ENCODE peak calls at places on chromosomes 5 and 9, in nine cellular contexts. L is pancreas, G is fibroblast of lung, P is lung, F is IMR-90, S is PC-3, Z is GM10248, W is B cell, C is mesothelial cell of epicardium. I is an unnamed sample.
A peak's percentile ranks its signal among the peaks of the same experiment; 100 is the strongest.

GRCh38 chr5:142834504-142834903 is 64.3 kb downstream of the ARHGAP26 start:
- DNase-seq in G (no peak), F (no peak), Z (no peak), L (no peak), C (no peak), S (no peak), W (no peak), P (no peak), I (no peak)

GRCh38 chr5:16897284-16897704 is 38.8 kb downstream of the MYO10 start:
- DNase-seq in G (peak; percentile 79), C (no peak), Z (no peak), L (no peak), S (peak; percentile 97), W (no peak), P (no peak), F (peak; percentile 74), I (no peak)

GRCh38 chr5:119945696-119946095 is 316.3 kb downstream of the FAM170A start:
- DNase-seq in F (no peak), G (no peak), W (no peak), C (no peak), L (no peak), Z (no peak), S (no peak), P (no peak), I (no peak)

GRCh38 chr9:34134521-34134920 is 8.0 kb upstream of the DCAF12 start:
- DNase-seq in L (no peak), C (no peak), Z (no peak), P (no peak), G (no peak), W (no peak), S (no peak), F (no peak), I (no peak)

GRCh38 chr5:61534481-61535267 is 202.6 kb downstream of the ZSWIM6 start:
- DNase-seq in P (no peak), W (no peak), L (no peak), Z (peak; percentile 23), G (no peak), S (no peak), F (no peak), C (no peak), I (peak; percentile 34)

GRCh38 chr9:112061152-112061740 is 113.9 kb downstream of the SUSD1 start:
- DNase-seq in C (no peak), F (peak; percentile 99), S (peak; percentile 90), G (peak; percentile 99), L (no peak), Z (peak; percentile 72), P (peak; percentile 57), W (peak; percentile 57), I (peak; percentile 79)

GRCh38 chr5:29822499-29822898 is 1371.0 kb upstream of the CDH6 start:
- DNase-seq in W (no peak), P (no peak), L (no peak), S (no peak), C (no peak), G (no peak), Z (no peak), F (no peak), I (no peak)

GRCh38 chr5:78293856-78294249 is 645 bp downstream of the AP3B1 start:
- DNase-seq in F (no peak), G (peak; percentile 6), P (no peak), S (no peak), Z (no peak), C (no peak), W (no peak), L (no peak), I (peak; percentile 26)

GRCh38 chr5:31786001-31786757 is 147.2 kb downstream of the PDZD2 start:
- DNase-seq in C (no peak), F (no peak), Z (no peak), L (no peak), S (no peak), G (no peak), P (no peak), W (no peak), I (no peak)

GRCh38 chr9:14221119-14221518 is 92.8 kb downstream of the NFIB start:
- DNase-seq in W (no peak), G (peak; percentile 69), P (no peak), F (peak; percentile 30), Z (no peak), S (peak; percentile 56), L (no peak), C (no peak), I (no peak)

GRCh38 chr5:878125-878524 is 14.5 kb downstream of the BRD9 start:
- DNase-seq in G (no peak), Z (no peak), F (no peak), P (no peak), W (no peak), S (no peak), L (no peak), C (no peak), I (no peak)

GRCh38 chr9:133463234-133463863 is 3.6 kb downstream of the CACFD1 start:
- DNase-seq in F (no peak), P (no peak), Z (no peak), S (no peak), C (no peak), W (no peak), G (no peak), L (no peak), I (no peak)
- TF ChIP-seq CTCF in F (no peak), P (no peak), Z (peak; percentile 25), S (peak; percentile 40), C (no peak), W (no peak), G (no peak), L (no peak), I (peak; percentile 20)

GRCh38 chr9:107856633-107857032 is 367.1 kb upstream of the KLF4 start:
- DNase-seq in P (no peak), L (no peak), C (no peak), G (no peak), F (no peak), W (no peak), S (no peak), Z (no peak), I (no peak)
- TF ChIP-seq CTCF in P (no peak), L (no peak), C (no peak), G (no peak), F (no peak), W (no peak), S (no peak), Z (no peak), I (no peak)

GRCh38 chr5:141814064-141814982 is 63.9 kb downstream of the PCDH1 start:
- DNase-seq in C (no peak), L (peak; percentile 60), W (no peak), G (no peak), S (peak; percentile 64), P (peak; percentile 54), F (no peak), Z (peak; percentile 76), I (peak; percentile 82)
- TF ChIP-seq CTCF in C (peak; percentile 37), L (no peak), W (peak; percentile 21), G (peak; percentile 60), S (peak; percentile 71), P (no peak), F (peak; percentile 49), Z (peak; percentile 73), I (peak; percentile 59)

GRCh38 chr5:43041131-43041668 is 1.1 kb upstream of the ANXA2R start:
- DNase-seq in F (no peak), Z (no peak), P (peak; percentile 38), L (no peak), G (no peak), S (no peak), C (no peak), W (no peak), I (no peak)

GRCh38 chr5:43040287-43041098 is at the start of gene ANXA2R:
- DNase-seq in P (peak; percentile 93), W (peak; percentile 95), L (peak; percentile 71), S (peak; percentile 100), C (peak; percentile 56), G (peak; percentile 98), F (peak; percentile 97), Z (peak; percentile 62), I (peak; percentile 62)

GRCh38 chr5:43042176-43042625 is 2.1 kb upstream of the ANXA2R start:
- DNase-seq in G (peak; percentile 79), C (no peak), Z (peak; percentile 71), W (peak; percentile 93), P (peak; percentile 80), S (peak; percentile 81), L (peak; percentile 76), F (peak; percentile 69), I (peak; percentile 76)

GRCh38 chr5:43042626-43043399 is 2.7 kb upstream of the ANXA2R start:
- DNase-seq in S (peak; percentile 83), P (peak; percentile 75), C (no peak), F (peak; percentile 70), G (peak; percentile 80), L (peak; percentile 57), Z (peak; percentile 67), W (peak; percentile 78), I (peak; percentile 74)

GRCh38 chr5:43041669-43042175 is 1.6 kb upstream of the ANXA2R start:
- DNase-seq in W (peak; percentile 67), F (peak; percentile 94), C (no peak), G (peak; percentile 91), L (no peak), Z (no peak), S (peak; percentile 76), P (peak; percentile 56), I (no peak)
- TF ChIP-seq CTCF in W (no peak), F (no peak), C (peak; percentile 9), G (no peak), L (no peak), Z (no peak), S (no peak), P (no peak), I (no peak)